ENCODE peak calls at places on chromosomes 5 and 9, in eight cellular contexts. One of them, this sample, is unnamed.

GRCh38 chr5:78698218-78698751 is 49.7 kb upstream of the LHFPL2 start:
- DNase-seq in GM23338: no peak
- DNase-seq in GM12878: no peak
- DNase-seq in HCT116: no peak
- DNase-seq in K562: no peak
- DNase-seq in HL-60: no peak
- DNase-seq in SK-N-SH: no peak
- DNase-seq in HepG2: no peak
- DNase-seq in this sample: no peak

GRCh38 chr9:35689601-35690446 is at the start of gene TPM2:
- DNase-seq in GM23338: peak; percentile 86
- DNase-seq in HCT116: peak; percentile 33
- DNase-seq in HepG2: no peak
- DNase-seq in HL-60: no peak
- DNase-seq in GM12878: no peak
- DNase-seq in K562: peak; percentile 28
- DNase-seq in SK-N-SH: peak; percentile 73
- DNase-seq in this sample: no peak

GRCh38 chr9:89473762-89474469 is 24.0 kb downstream of the SEMA4D start:
- DNase-seq in GM23338: no peak
- DNase-seq in K562: no peak
- DNase-seq in SK-N-SH: no peak
- DNase-seq in GM12878: no peak
- DNase-seq in HCT116: no peak
- DNase-seq in HL-60: no peak
- DNase-seq in HepG2: no peak
- DNase-seq in this sample: no peak

GRCh38 chr5:81151546-81151945 is 81.6 kb upstream of the CKMT2 start:
- DNase-seq in GM12878: no peak
- DNase-seq in HepG2: no peak
- DNase-seq in HL-60: no peak
- DNase-seq in GM23338: no peak
- DNase-seq in HCT116: no peak
- DNase-seq in K562: no peak
- DNase-seq in SK-N-SH: no peak
- DNase-seq in this sample: no peak

GRCh38 chr5:160506006-160507004 is 84.7 kb downstream of the PTTG1 start:
- DNase-seq in HL-60: no peak
- DNase-seq in GM12878: no peak
- DNase-seq in SK-N-SH: peak; percentile 23
- DNase-seq in K562: no peak
- DNase-seq in HCT116: no peak
- DNase-seq in HepG2: no peak
- DNase-seq in GM23338: peak; percentile 86
- DNase-seq in this sample: no peak

GRCh38 chr5:149141224-149141956 is at the start of gene ABLIM3:
- DNase-seq in GM12878: no peak
- DNase-seq in HCT116: no peak
- DNase-seq in GM23338: peak; percentile 76
- DNase-seq in HepG2: no peak
- DNase-seq in HL-60: peak; percentile 27
- DNase-seq in K562: peak; percentile 93
- DNase-seq in SK-N-SH: peak; percentile 94
- DNase-seq in this sample: no peak

GRCh38 chr9:134378901-134379338 is 52.7 kb downstream of the RXRA start:
- DNase-seq in HCT116: peak; percentile 37
- DNase-seq in HL-60: no peak
- DNase-seq in SK-N-SH: peak; percentile 58
- DNase-seq in K562: no peak
- DNase-seq in HepG2: no peak
- DNase-seq in GM23338: no peak
- DNase-seq in GM12878: no peak
- DNase-seq in this sample: no peak

GRCh38 chr5:32531885-32532520 is 53.4 kb upstream of the SUB1 start:
- DNase-seq in SK-N-SH: no peak
- DNase-seq in HL-60: peak; percentile 9
- DNase-seq in GM12878: peak; percentile 60
- DNase-seq in HCT116: no peak
- DNase-seq in GM23338: peak; percentile 68
- DNase-seq in K562: no peak
- DNase-seq in HepG2: peak; percentile 82
- DNase-seq in this sample: peak; percentile 60

GRCh38 chr5:27234916-27235315 is 196.5 kb upstream of the CDH9 start:
- DNase-seq in HCT116: no peak
- DNase-seq in K562: no peak
- DNase-seq in HL-60: no peak
- DNase-seq in SK-N-SH: no peak
- DNase-seq in HepG2: no peak
- DNase-seq in GM12878: no peak
- DNase-seq in GM23338: no peak
- DNase-seq in this sample: no peak

GRCh38 chr5:73125289-73125688 is 4.9 kb downstream of the TMEM171 start:
- DNase-seq in HL-60: no peak
- DNase-seq in GM12878: no peak
- DNase-seq in HepG2: no peak
- DNase-seq in GM23338: no peak
- DNase-seq in HCT116: no peak
- DNase-seq in K562: no peak
- DNase-seq in SK-N-SH: no peak
- DNase-seq in this sample: no peak

GRCh38 chr5:4941957-4942830 is 197.9 kb upstream of the ADAMTS16 start:
- DNase-seq in GM23338: peak; percentile 45
- DNase-seq in HepG2: no peak
- DNase-seq in HL-60: no peak
- DNase-seq in HCT116: no peak
- DNase-seq in K562: peak; percentile 88
- DNase-seq in SK-N-SH: peak; percentile 87
- DNase-seq in GM12878: no peak
- DNase-seq in this sample: no peak

GRCh38 chr9:131503626-131504465 is 1.1 kb downstream of the POMT1 start:
- DNase-seq in GM12878: no peak
- DNase-seq in HCT116: no peak
- DNase-seq in SK-N-SH: peak; percentile 65
- DNase-seq in HepG2: peak; percentile 32
- DNase-seq in HL-60: peak; percentile 51
- DNase-seq in GM23338: peak; percentile 65
- DNase-seq in K562: peak; percentile 52
- DNase-seq in this sample: no peak

GRCh38 chr9:19782005-19782404 is 6.8 kb downstream of the SLC24A2 start:
- DNase-seq in HL-60: no peak
- DNase-seq in GM23338: peak; percentile 50
- DNase-seq in HCT116: no peak
- DNase-seq in K562: no peak
- DNase-seq in HepG2: no peak
- DNase-seq in SK-N-SH: no peak
- DNase-seq in GM12878: no peak
- DNase-seq in this sample: no peak

GRCh38 chr9:98846879-98847278 is 39.4 kb downstream of the GALNT12 start:
- DNase-seq in GM12878: no peak
- DNase-seq in SK-N-SH: no peak
- DNase-seq in HepG2: no peak
- DNase-seq in K562: no peak
- DNase-seq in GM23338: no peak
- DNase-seq in HL-60: no peak
- DNase-seq in HCT116: no peak
- DNase-seq in this sample: no peak

GRCh38 chr5:544675-545330 is 20.6 kb upstream of the SLC9A3 start:
- DNase-seq in GM23338: no peak
- DNase-seq in HL-60: no peak
- DNase-seq in HCT116: no peak
- DNase-seq in K562: no peak
- DNase-seq in GM12878: no peak
- DNase-seq in HepG2: no peak
- DNase-seq in SK-N-SH: no peak
- DNase-seq in this sample: no peak

GRCh38 chr5:145660897-145661650 is 174.1 kb downstream of the PRELID2 start:
- DNase-seq in K562: no peak
- DNase-seq in HepG2: no peak
- DNase-seq in GM12878: no peak
- DNase-seq in HL-60: no peak
- DNase-seq in HCT116: no peak
- DNase-seq in SK-N-SH: no peak
- DNase-seq in GM23338: no peak
- DNase-seq in this sample: no peak

GRCh38 chr9:108813951-108814601 is 41.7 kb downstream of the ACTL7B start:
- DNase-seq in HL-60: peak; percentile 15
- DNase-seq in HepG2: peak; percentile 58
- DNase-seq in HCT116: peak; percentile 38
- DNase-seq in GM12878: no peak
- DNase-seq in SK-N-SH: no peak
- DNase-seq in GM23338: peak; percentile 38
- DNase-seq in K562: no peak
- DNase-seq in this sample: peak; percentile 20

GRCh38 chr9:19656704-19657103 is 132.1 kb downstream of the SLC24A2 start:
- DNase-seq in GM12878: no peak
- DNase-seq in HL-60: no peak
- DNase-seq in HCT116: no peak
- DNase-seq in GM23338: no peak
- DNase-seq in K562: no peak
- DNase-seq in SK-N-SH: no peak
- DNase-seq in HepG2: no peak
- DNase-seq in this sample: no peak

GRCh38 chr5:95872333-95873268 is 50.1 kb upstream of the GLRX start:
- DNase-seq in HCT116: no peak
- DNase-seq in K562: no peak
- DNase-seq in SK-N-SH: no peak
- DNase-seq in HepG2: no peak
- DNase-seq in GM23338: no peak
- DNase-seq in GM12878: no peak
- DNase-seq in HL-60: no peak
- DNase-seq in this sample: no peak

GRCh38 chr9:16352791-16353401 is 517.6 kb downstream of the BNC2 start:
- DNase-seq in GM23338: no peak
- DNase-seq in HepG2: no peak
- DNase-seq in K562: no peak
- DNase-seq in HL-60: no peak
- DNase-seq in HCT116: no peak
- DNase-seq in SK-N-SH: no peak
- DNase-seq in GM12878: no peak
- DNase-seq in this sample: no peak

GRCh38 chr5:39057745-39058144 is 16.5 kb downstream of the RICTOR start:
- DNase-seq in HepG2: no peak
- DNase-seq in K562: no peak
- DNase-seq in GM12878: no peak
- DNase-seq in HL-60: no peak
- DNase-seq in GM23338: no peak
- DNase-seq in HCT116: no peak
- DNase-seq in SK-N-SH: no peak
- DNase-seq in this sample: no peak

GRCh38 chr9:132849168-132849831 is 28.8 kb downstream of the AK8 start:
- DNase-seq in K562: no peak
- DNase-seq in HCT116: no peak
- DNase-seq in HL-60: no peak
- DNase-seq in HepG2: no peak
- DNase-seq in GM12878: no peak
- DNase-seq in SK-N-SH: peak; percentile 81
- DNase-seq in GM23338: no peak
- DNase-seq in this sample: no peak

DNA sequence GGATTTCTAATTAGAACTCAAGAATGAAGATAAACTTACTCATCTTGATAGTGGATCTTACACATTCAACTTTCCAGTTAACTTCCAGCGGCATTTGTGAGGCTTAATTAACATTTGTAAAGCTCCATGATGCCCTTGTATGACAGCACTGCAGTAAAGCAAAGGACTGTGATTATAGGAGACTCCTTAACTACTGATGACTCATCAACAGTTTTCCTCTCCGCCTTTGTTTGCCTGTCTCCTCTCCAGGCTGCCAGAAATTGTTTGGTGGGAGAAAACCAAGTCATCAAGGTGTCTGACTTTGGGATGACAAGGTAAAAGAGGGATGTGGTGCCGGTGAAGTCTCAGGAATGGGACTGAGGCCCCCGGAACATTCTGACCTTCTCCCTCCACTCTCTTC is 20.4 kb upstream of the CYFIP2 start:
- DNase-seq in HL-60: no peak
- DNase-seq in GM23338: peak; percentile 49
- DNase-seq in SK-N-SH: no peak
- DNase-seq in HepG2: no peak
- DNase-seq in HCT116: no peak
- DNase-seq in K562: no peak
- DNase-seq in GM12878: no peak
- DNase-seq in this sample: no peak
- TF ChIP-seq REST in HL-60: no peak
- TF ChIP-seq REST in GM23338: no peak
- TF ChIP-seq REST in SK-N-SH: no peak
- TF ChIP-seq REST in HepG2: no peak
- TF ChIP-seq REST in HCT116: no peak
- TF ChIP-seq REST in K562: no peak
- TF ChIP-seq REST in GM12878: no peak
- TF ChIP-seq REST in this sample: no peak

GRCh38 chr5:167504276-167504675 is 787.2 kb upstream of the WWC1 start:
- DNase-seq in HepG2: no peak
- DNase-seq in SK-N-SH: no peak
- DNase-seq in GM23338: no peak
- DNase-seq in HCT116: no peak
- DNase-seq in GM12878: no peak
- DNase-seq in K562: no peak
- DNase-seq in HL-60: no peak
- DNase-seq in this sample: no peak
- TF ChIP-seq POLR2AphosphoS5 in HepG2: no peak
- TF ChIP-seq POLR2AphosphoS5 in SK-N-SH: no peak
- TF ChIP-seq POLR2AphosphoS5 in GM23338: no peak
- TF ChIP-seq POLR2AphosphoS5 in HCT116: no peak
- TF ChIP-seq POLR2AphosphoS5 in GM12878: no peak
- TF ChIP-seq POLR2AphosphoS5 in K562: no peak
- TF ChIP-seq POLR2AphosphoS5 in HL-60: no peak
- TF ChIP-seq POLR2AphosphoS5 in this sample: no peak

DNA sequence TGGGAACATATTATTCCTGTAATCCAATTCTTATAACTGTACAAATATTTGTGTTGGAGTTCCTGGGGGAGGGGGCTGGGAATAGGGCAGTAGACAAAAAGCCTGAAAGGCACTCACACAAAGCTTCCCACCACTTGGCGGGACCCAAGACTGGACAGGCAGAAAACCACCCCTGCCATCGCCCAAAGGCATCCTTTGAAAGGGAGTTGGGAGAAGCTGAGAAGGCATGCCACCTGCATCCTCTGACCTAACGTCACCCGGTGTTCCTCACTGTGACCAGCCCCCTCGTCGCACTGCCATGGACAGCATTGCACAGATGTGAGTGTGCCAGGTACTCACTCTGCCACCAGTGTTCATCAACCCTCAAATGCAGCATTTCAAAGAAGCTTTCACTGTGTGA is 80.6 kb upstream of the SMIM23 start:
- DNase-seq in HCT116: no peak
- DNase-seq in SK-N-SH: no peak
- DNase-seq in K562: no peak
- DNase-seq in HepG2: no peak
- DNase-seq in GM23338: no peak
- DNase-seq in GM12878: no peak
- DNase-seq in HL-60: no peak
- DNase-seq in this sample: no peak
- H3K27me3 ChIP-seq in HCT116: no peaks in the 10 kb centered on the region
- H3K27me3 ChIP-seq in SK-N-SH: peaks cover 4% of the 10 kb centered on the region
- H3K27me3 ChIP-seq in K562: peaks cover 49% of the 10 kb centered on the region
- H3K27me3 ChIP-seq in HepG2: peaks cover 46% of the 10 kb centered on the region
- H3K27me3 ChIP-seq in GM23338: no peaks in the 10 kb centered on the region
- H3K27me3 ChIP-seq in GM12878: peaks cover 4% of the 10 kb centered on the region
- H3K27me3 ChIP-seq in HL-60: no peaks in the 10 kb centered on the region
- H3K27me3 ChIP-seq in this sample: peaks cover 10% of the 10 kb centered on the region

GRCh38 chr5:133385346-133385745 is 227.0 kb downstream of the FSTL4 start:
- DNase-seq in GM23338: no peak
- DNase-seq in K562: no peak
- DNase-seq in HL-60: no peak
- DNase-seq in HepG2: no peak
- DNase-seq in GM12878: no peak
- DNase-seq in HCT116: no peak
- DNase-seq in SK-N-SH: no peak
- DNase-seq in this sample: no peak
- TF ChIP-seq REST in GM23338: no peak
- TF ChIP-seq REST in K562: no peak
- TF ChIP-seq REST in HL-60: no peak
- TF ChIP-seq REST in HepG2: no peak
- TF ChIP-seq REST in GM12878: no peak
- TF ChIP-seq REST in HCT116: no peak
- TF ChIP-seq REST in SK-N-SH: no peak
- TF ChIP-seq REST in this sample: no peak